ENCODE peak calls at places on chromosomes 2 and 18, in seven cellular contexts. One of them, this sample, is unnamed.

GRCh38 chr18:47981320-47981719 is 50.9 kb upstream of the SMAD2 start:
- DNase-seq in stomach: no peak
- DNase-seq in IMR-90: no peak
- DNase-seq in sigmoid colon: no peak
- DNase-seq in breast epithelium: no peak
- DNase-seq in NB4: no peak
- DNase-seq in transverse colon: no peak
- DNase-seq in this sample: no peak

GRCh38 chr2:202599105-202599504 is 35.7 kb upstream of the FAM117B start:
- DNase-seq in stomach: no peak
- DNase-seq in IMR-90: no peak
- DNase-seq in sigmoid colon: no peak
- DNase-seq in breast epithelium: no peak
- DNase-seq in NB4: no peak
- DNase-seq in transverse colon: no peak
- DNase-seq in this sample: no peak

GRCh38 chr2:180385601-180386201 is 378.6 kb upstream of the CWC22 start:
- DNase-seq in stomach: no peak
- DNase-seq in IMR-90: peak
- DNase-seq in sigmoid colon: no peak
- DNase-seq in breast epithelium: no peak
- DNase-seq in NB4: no peak
- DNase-seq in transverse colon: no peak
- DNase-seq in this sample: no peak

GRCh38 chr2:77443076-77443475 is 79.1 kb downstream of the LRRTM4 start:
- DNase-seq in stomach: no peak
- DNase-seq in IMR-90: no peak
- DNase-seq in sigmoid colon: no peak
- DNase-seq in breast epithelium: no peak
- DNase-seq in NB4: no peak
- DNase-seq in transverse colon: no peak
- DNase-seq in this sample: no peak

GRCh38 chr2:126754240-126755004 is 98.5 kb downstream of the GYPC start:
- DNase-seq in stomach: no peak
- DNase-seq in IMR-90: no peak
- DNase-seq in sigmoid colon: no peak
- DNase-seq in breast epithelium: no peak
- DNase-seq in NB4: no peak
- DNase-seq in transverse colon: no peak
- DNase-seq in this sample: no peak

GRCh38 chr2:40095003-40095402 is 315.9 kb upstream of the THUMPD2 start:
- DNase-seq in stomach: no peak
- DNase-seq in IMR-90: peak
- DNase-seq in sigmoid colon: no peak
- DNase-seq in breast epithelium: no peak
- DNase-seq in NB4: no peak
- DNase-seq in transverse colon: no peak
- DNase-seq in this sample: no peak

GRCh38 chr18:36295880-36296301 is 1.6 kb upstream of the FHOD3 start:
- DNase-seq in stomach: no peak
- DNase-seq in IMR-90: no peak
- DNase-seq in sigmoid colon: no peak
- DNase-seq in breast epithelium: no peak
- DNase-seq in NB4: no peak
- DNase-seq in transverse colon: no peak
- DNase-seq in this sample: no peak

GRCh38 chr2:215395687-215396460 is 40.0 kb downstream of the FN1 start:
- DNase-seq in stomach: no peak
- DNase-seq in IMR-90: no peak
- DNase-seq in sigmoid colon: no peak
- DNase-seq in breast epithelium: no peak
- DNase-seq in NB4: no peak
- DNase-seq in transverse colon: no peak
- DNase-seq in this sample: no peak

GRCh38 chr2:39524756-39525635 is 87.9 kb upstream of the MAP4K3 start:
- DNase-seq in stomach: no peak
- DNase-seq in IMR-90: no peak
- DNase-seq in sigmoid colon: no peak
- DNase-seq in breast epithelium: peak
- DNase-seq in NB4: no peak
- DNase-seq in transverse colon: no peak
- DNase-seq in this sample: no peak

GRCh38 chr2:168805615-168806014 is 3.2 kb downstream of the NOSTRIN start:
- DNase-seq in stomach: no peak
- DNase-seq in IMR-90: no peak
- DNase-seq in sigmoid colon: no peak
- DNase-seq in breast epithelium: no peak
- DNase-seq in NB4: no peak
- DNase-seq in transverse colon: no peak
- DNase-seq in this sample: no peak

GRCh38 chr2:168801456-168801855 is 981 bp upstream of the NOSTRIN start:
- DNase-seq in stomach: no peak
- DNase-seq in IMR-90: no peak
- DNase-seq in sigmoid colon: no peak
- DNase-seq in breast epithelium: no peak
- DNase-seq in NB4: no peak
- DNase-seq in transverse colon: no peak
- DNase-seq in this sample: no peak

GRCh38 chr2:168801961-168802824 is at the start of gene NOSTRIN:
- DNase-seq in stomach: peak
- DNase-seq in IMR-90: peak
- DNase-seq in sigmoid colon: no peak
- DNase-seq in breast epithelium: peak
- DNase-seq in NB4: no peak
- DNase-seq in transverse colon: peak
- DNase-seq in this sample: no peak

GRCh38 chr2:168802825-168803726 is 639 bp downstream of the NOSTRIN start:
- DNase-seq in stomach: peak
- DNase-seq in IMR-90: no peak
- DNase-seq in sigmoid colon: no peak
- DNase-seq in breast epithelium: no peak
- DNase-seq in NB4: no peak
- DNase-seq in transverse colon: peak
- DNase-seq in this sample: no peak

DNA sequence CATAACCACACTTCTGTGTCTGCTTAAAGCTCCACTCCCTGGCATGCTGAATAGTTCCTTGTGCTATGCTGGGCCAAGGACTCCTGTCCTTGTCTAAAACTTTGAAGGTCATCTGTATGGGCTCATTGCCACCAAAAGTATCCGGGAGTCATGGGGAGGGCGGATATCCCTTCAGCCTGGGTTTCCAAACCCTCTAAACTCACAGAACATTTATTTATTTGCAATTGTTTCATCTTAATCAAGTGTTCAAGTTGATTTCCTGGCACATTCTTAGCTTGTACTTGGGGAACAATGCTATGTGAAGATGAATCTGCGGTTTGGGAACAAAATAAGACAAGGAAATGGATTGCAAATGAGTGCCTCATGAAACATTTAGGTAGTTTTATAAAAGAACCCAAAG is 1.8 kb downstream of the NOSTRIN start:
- DNase-seq in stomach: peak
- DNase-seq in IMR-90: no peak
- DNase-seq in sigmoid colon: no peak
- DNase-seq in breast epithelium: no peak
- DNase-seq in NB4: no peak
- DNase-seq in transverse colon: no peak
- DNase-seq in this sample: no peak
- TF ChIP-seq POLR2A in stomach: no peak
- TF ChIP-seq POLR2A in IMR-90: no peak
- TF ChIP-seq POLR2A in sigmoid colon: no peak
- TF ChIP-seq POLR2A in breast epithelium: no peak
- TF ChIP-seq POLR2A in NB4: no peak
- TF ChIP-seq POLR2A in transverse colon: no peak
- TF ChIP-seq POLR2A in this sample: no peak

GRCh38 chr2:14634885-14635871 is 2.7 kb downstream of the LRATD1 start:
- DNase-seq in stomach: peak
- DNase-seq in IMR-90: peak
- DNase-seq in sigmoid colon: peak
- DNase-seq in breast epithelium: peak
- DNase-seq in NB4: no peak
- DNase-seq in transverse colon: peak
- DNase-seq in this sample: peak

GRCh38 chr2:14632133-14632936 is at the start of gene LRATD1:
- DNase-seq in stomach: peak
- DNase-seq in IMR-90: peak
- DNase-seq in sigmoid colon: peak
- DNase-seq in breast epithelium: peak
- DNase-seq in NB4: no peak
- DNase-seq in transverse colon: peak
- DNase-seq in this sample: peak

GRCh38 chr2:14634223-14634884 is 1.8 kb downstream of the LRATD1 start:
- DNase-seq in stomach: peak
- DNase-seq in IMR-90: peak
- DNase-seq in sigmoid colon: peak
- DNase-seq in breast epithelium: peak
- DNase-seq in NB4: no peak
- DNase-seq in transverse colon: peak
- DNase-seq in this sample: peak

GRCh38 chr2:14633031-14633430 is 514 bp downstream of the LRATD1 start:
- DNase-seq in stomach: peak
- DNase-seq in IMR-90: no peak
- DNase-seq in sigmoid colon: no peak
- DNase-seq in breast epithelium: no peak
- DNase-seq in NB4: no peak
- DNase-seq in transverse colon: peak
- DNase-seq in this sample: no peak

DNA sequence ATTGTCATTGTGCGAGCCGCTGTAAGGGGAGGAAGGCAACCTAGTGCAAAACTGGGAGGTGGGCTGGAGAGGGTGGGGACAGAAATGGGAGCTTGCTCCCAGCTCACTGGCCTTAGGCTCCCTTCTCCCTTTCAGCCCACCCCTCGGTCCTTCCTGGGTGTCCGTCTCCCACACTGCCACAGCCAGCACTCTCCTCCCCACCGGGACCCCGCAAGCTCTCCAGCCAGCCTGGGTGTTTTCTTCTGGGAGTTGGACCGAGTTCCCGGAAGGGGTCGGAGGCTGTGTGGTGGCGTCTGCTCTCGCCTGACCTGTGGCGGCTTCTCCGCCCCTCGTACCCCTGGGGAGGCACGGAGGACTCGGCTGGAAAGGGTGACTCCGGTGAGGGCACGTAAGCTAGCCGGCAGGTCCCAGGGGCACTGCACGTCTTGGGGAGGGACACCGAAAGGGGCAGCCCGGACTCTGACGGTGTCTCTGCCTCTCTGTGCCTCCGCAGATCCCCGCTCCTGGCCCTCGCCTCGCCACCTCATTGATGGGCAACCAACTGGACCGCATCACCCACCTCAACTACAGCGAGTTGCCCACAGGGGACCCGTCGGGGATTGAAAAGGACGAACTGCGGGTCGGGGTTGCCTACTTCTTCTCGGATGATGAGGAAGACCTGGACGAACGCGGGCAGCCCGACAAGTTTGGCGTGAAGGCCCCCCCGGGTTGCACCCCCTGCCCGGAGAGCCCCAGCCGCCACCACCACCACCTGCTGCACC is 1.1 kb downstream of the LRATD1 start:
- DNase-seq in stomach: no peak
- DNase-seq in IMR-90: no peak
- DNase-seq in sigmoid colon: peak
- DNase-seq in breast epithelium: no peak
- DNase-seq in NB4: no peak
- DNase-seq in transverse colon: peak
- DNase-seq in this sample: peak
- H3K4me3 ChIP-seq in stomach: peak
- H3K4me3 ChIP-seq in IMR-90: no peak
- H3K4me3 ChIP-seq in sigmoid colon: peak
- H3K4me3 ChIP-seq in breast epithelium: peak
- H3K4me3 ChIP-seq in NB4: no peak
- H3K4me3 ChIP-seq in transverse colon: peak
- H3K4me3 ChIP-seq in this sample: peak

DNA sequence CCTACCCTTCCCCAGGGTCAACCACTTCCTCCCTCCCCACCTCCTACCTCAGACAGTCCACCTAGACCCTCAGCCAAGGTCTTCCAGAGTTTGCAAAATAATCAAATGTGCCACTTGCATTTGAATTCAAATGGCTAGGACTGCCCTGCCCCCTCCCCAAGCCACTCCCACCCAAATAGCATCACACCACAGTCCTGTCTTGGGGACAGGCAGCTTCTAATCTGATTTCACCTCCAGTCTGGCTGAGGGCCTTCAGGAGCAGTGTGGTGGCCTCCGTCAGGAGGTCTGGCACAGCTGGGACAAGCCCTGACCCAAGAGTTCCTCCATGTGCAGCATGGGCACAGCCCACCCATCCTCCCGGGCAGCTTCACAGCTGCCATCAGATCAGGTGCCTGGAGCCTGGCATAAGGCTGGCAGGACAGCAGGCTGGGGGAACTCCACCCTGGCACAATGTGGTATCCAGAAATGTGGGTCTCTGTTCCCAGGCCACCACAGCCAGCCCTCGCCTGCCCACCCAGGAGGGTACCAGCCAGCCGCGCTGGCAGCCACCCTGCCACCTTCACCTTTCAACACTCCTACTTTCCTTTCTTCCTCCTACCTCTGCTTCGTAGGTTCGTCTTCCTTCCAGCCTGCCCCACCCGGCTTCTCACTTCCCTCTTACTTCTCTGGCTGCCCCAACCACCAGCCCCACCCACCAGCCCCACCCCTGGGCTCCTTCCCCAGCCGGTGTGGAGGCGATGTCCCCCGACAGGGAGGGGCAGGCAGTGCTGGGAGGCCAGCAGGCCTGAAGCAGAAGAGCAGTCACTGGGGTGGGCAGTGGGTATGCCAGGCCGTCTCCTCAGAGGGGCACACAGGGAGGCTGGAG is at the start of gene CAPG:
- DNase-seq in stomach: peak
- DNase-seq in IMR-90: no peak
- DNase-seq in sigmoid colon: no peak
- DNase-seq in breast epithelium: peak
- DNase-seq in NB4: peak
- DNase-seq in transverse colon: peak
- DNase-seq in this sample: peak
- TF ChIP-seq POLR2A in stomach: no peak
- TF ChIP-seq POLR2A in IMR-90: no peak
- TF ChIP-seq POLR2A in sigmoid colon: no peak
- TF ChIP-seq POLR2A in breast epithelium: no peak
- TF ChIP-seq POLR2A in NB4: peak
- TF ChIP-seq POLR2A in transverse colon: peak
- TF ChIP-seq POLR2A in this sample: no peak

DNA sequence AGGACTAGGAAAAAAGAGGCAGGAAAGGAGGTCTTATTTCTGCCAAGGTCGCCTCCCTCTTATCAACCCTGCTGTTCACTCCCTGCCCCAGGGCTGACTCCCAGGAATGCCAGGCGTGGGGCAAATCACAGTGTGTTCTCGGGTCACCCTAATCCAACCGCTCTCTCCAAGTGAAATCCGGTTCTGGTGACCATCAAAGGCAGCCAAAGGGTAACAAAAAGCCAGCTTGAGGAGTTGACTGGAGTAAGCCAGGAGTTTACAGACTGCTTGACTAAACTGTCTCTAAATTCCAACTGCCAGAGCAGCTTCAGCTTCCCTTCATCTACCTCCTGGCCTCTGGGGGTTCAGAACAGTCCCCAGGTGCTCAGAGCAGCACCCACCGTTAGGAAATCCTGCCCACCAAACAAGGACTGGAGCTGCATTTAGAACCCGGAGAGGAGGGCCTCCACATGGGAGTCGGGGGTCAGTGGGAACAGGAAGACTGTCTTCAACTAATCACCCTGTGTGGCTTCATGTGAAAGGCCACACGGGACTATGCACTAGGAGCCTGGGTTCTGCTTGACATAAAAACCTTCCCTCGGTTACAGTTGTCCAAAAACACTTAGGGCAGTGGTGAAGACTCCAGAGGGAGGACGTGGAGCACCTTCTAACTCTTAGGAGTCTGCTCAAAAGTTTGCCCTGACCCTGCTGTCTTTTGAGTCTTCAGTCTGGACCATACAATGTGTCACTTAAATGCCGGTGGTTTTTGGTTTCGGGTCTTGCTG is 24.2 kb upstream of the MCFD2 start:
- DNase-seq in stomach: peak
- DNase-seq in IMR-90: no peak
- DNase-seq in sigmoid colon: no peak
- DNase-seq in breast epithelium: no peak
- DNase-seq in NB4: no peak
- DNase-seq in transverse colon: no peak
- DNase-seq in this sample: no peak
- H3K4me3 ChIP-seq in stomach: peak
- H3K4me3 ChIP-seq in IMR-90: no peak
- H3K4me3 ChIP-seq in sigmoid colon: peak
- H3K4me3 ChIP-seq in breast epithelium: peak
- H3K4me3 ChIP-seq in NB4: peak
- H3K4me3 ChIP-seq in transverse colon: peak
- H3K4me3 ChIP-seq in this sample: no peak

This sample was measured in lower leg skin.